ENCODE peak calls at places on chromosome X, in seven cellular contexts. One of them, this sample, is unnamed.
A peak's percentile ranks its signal among the peaks of the same experiment; 100 is the strongest.

GRCh38 chrX:19593684-19594083 is 78.4 kb upstream of the MAP3K15 start:
- DNase-seq in lung: no peak
- DNase-seq in H9: no peak
- DNase-seq in uterus: no peak
- DNase-seq in tibial artery: no peak
- DNase-seq in colonic mucosa: no peak
- DNase-seq in cardiac muscle cell: peak; percentile 69
- DNase-seq in this sample: peak; percentile 44

GRCh38 chrX:85506871-85507270 is 127.4 kb upstream of the POF1B start:
- DNase-seq in uterus: no peak
- DNase-seq in tibial artery: no peak
- DNase-seq in colonic mucosa: no peak
- DNase-seq in lung: no peak
- DNase-seq in cardiac muscle cell: no peak
- DNase-seq in H9: no peak
- DNase-seq in this sample: no peak

GRCh38 chrX:132776486-132777210 is 181.8 kb downstream of the HS6ST2 start:
- DNase-seq in colonic mucosa: no peak
- DNase-seq in H9: no peak
- DNase-seq in tibial artery: no peak
- DNase-seq in cardiac muscle cell: no peak
- DNase-seq in uterus: no peak
- DNase-seq in lung: no peak
- DNase-seq in this sample: no peak

GRCh38 chrX:29257516-29257915 is 670.3 kb downstream of the IL1RAPL1 start:
- DNase-seq in lung: no peak
- DNase-seq in H9: no peak
- DNase-seq in tibial artery: no peak
- DNase-seq in uterus: no peak
- DNase-seq in colonic mucosa: no peak
- DNase-seq in cardiac muscle cell: peak; percentile 70
- DNase-seq in this sample: no peak

GRCh38 chrX:46326161-46326560 is 219.1 kb downstream of the ZNF674 start:
- DNase-seq in tibial artery: no peak
- DNase-seq in lung: no peak
- DNase-seq in cardiac muscle cell: peak; percentile 27
- DNase-seq in H9: no peak
- DNase-seq in colonic mucosa: no peak
- DNase-seq in uterus: no peak
- DNase-seq in this sample: no peak

GRCh38 chrX:17859609-17860178 is 1.4 kb downstream of the RAI2 start:
- DNase-seq in cardiac muscle cell: no peak
- DNase-seq in lung: no peak
- DNase-seq in H9: no peak
- DNase-seq in uterus: no peak
- DNase-seq in tibial artery: no peak
- DNase-seq in colonic mucosa: no peak
- DNase-seq in this sample: peak; percentile 46

GRCh38 chrX:8364369-8365141 is 100.1 kb upstream of the VCX3B start:
- DNase-seq in cardiac muscle cell: peak; percentile 35
- DNase-seq in tibial artery: no peak
- DNase-seq in H9: peak; percentile 60
- DNase-seq in colonic mucosa: no peak
- DNase-seq in uterus: no peak
- DNase-seq in lung: no peak
- DNase-seq in this sample: no peak

GRCh38 chrX:19515615-19516105 is 352 bp upstream of the MAP3K15 start:
- DNase-seq in tibial artery: no peak
- DNase-seq in cardiac muscle cell: no peak
- DNase-seq in lung: no peak
- DNase-seq in H9: no peak
- DNase-seq in uterus: no peak
- DNase-seq in colonic mucosa: no peak
- DNase-seq in this sample: no peak

GRCh38 chrX:73400136-73400748 is 46.6 kb upstream of the CDX4 start:
- DNase-seq in cardiac muscle cell: no peak
- DNase-seq in lung: no peak
- DNase-seq in colonic mucosa: no peak
- DNase-seq in tibial artery: no peak
- DNase-seq in uterus: no peak
- DNase-seq in H9: no peak
- DNase-seq in this sample: no peak

GRCh38 chrX:42755820-42756219 is 22.1 kb downstream of the PPP1R2C start:
- DNase-seq in colonic mucosa: no peak
- DNase-seq in H9: no peak
- DNase-seq in uterus: peak; percentile 13
- DNase-seq in tibial artery: peak; percentile 56
- DNase-seq in lung: peak; percentile 34
- DNase-seq in cardiac muscle cell: peak; percentile 70
- DNase-seq in this sample: no peak

GRCh38 chrX:17697191-17697590 is 40.1 kb upstream of the SCML1 start:
- DNase-seq in tibial artery: no peak
- DNase-seq in colonic mucosa: no peak
- DNase-seq in cardiac muscle cell: peak; percentile 51
- DNase-seq in H9: no peak
- DNase-seq in uterus: no peak
- DNase-seq in lung: no peak
- DNase-seq in this sample: no peak

GRCh38 chrX:112760697-112761096 is 79.9 kb downstream of the AMOT start:
- DNase-seq in cardiac muscle cell: peak; percentile 0
- DNase-seq in lung: no peak
- DNase-seq in colonic mucosa: no peak
- DNase-seq in tibial artery: no peak
- DNase-seq in uterus: no peak
- DNase-seq in H9: no peak
- DNase-seq in this sample: no peak

GRCh38 chrX:153967536-153968214 is 3.9 kb downstream of the HCFC1 start:
- DNase-seq in cardiac muscle cell: no peak
- DNase-seq in colonic mucosa: no peak
- DNase-seq in H9: no peak
- DNase-seq in uterus: no peak
- DNase-seq in lung: no peak
- DNase-seq in tibial artery: no peak
- DNase-seq in this sample: no peak

GRCh38 chrX:15989716-15990115 is 133.6 kb upstream of the GRPR start:
- DNase-seq in H9: no peak
- DNase-seq in colonic mucosa: no peak
- DNase-seq in lung: no peak
- DNase-seq in uterus: no peak
- DNase-seq in tibial artery: no peak
- DNase-seq in cardiac muscle cell: no peak
- DNase-seq in this sample: no peak

GRCh38 chrX:45801554-45801953 is 600.9 kb upstream of the DIPK2B start:
- DNase-seq in cardiac muscle cell: peak; percentile 55
- DNase-seq in uterus: no peak
- DNase-seq in lung: no peak
- DNase-seq in tibial artery: no peak
- DNase-seq in H9: no peak
- DNase-seq in colonic mucosa: no peak
- DNase-seq in this sample: no peak

DNA sequence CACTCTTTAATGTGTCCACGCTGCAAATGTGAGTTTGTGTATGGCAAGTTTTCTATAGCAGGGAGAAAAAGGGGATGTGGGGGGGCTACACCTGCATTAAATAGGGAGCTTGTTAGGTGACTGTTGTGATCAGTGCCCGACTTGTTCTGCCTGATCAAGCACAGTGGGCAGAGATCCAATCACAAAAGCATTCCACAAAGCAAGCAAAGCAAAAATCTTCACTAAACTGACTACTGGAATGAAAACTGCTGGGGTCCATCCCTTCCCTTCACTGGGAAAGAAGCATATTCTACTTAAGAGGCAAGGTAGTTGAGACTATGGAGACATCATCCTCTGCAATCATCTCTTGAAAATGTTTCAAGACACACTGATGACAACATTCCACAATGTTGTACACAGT is 5.2 kb downstream of the IRS4 start:
- DNase-seq in lung: no peak
- DNase-seq in uterus: no peak
- DNase-seq in H9: no peak
- DNase-seq in tibial artery: no peak
- DNase-seq in cardiac muscle cell: no peak
- DNase-seq in colonic mucosa: no peak
- DNase-seq in this sample: no peak
- H3K4me1 ChIP-seq in lung: peaks cover 7% of the 10 kb centered on the region
- H3K4me1 ChIP-seq in uterus: no peaks in the 10 kb centered on the region
- H3K4me1 ChIP-seq in H9: peaks cover 11% of the 10 kb centered on the region
- H3K4me1 ChIP-seq in tibial artery: peaks cover 7% of the 10 kb centered on the region
- H3K4me1 ChIP-seq in cardiac muscle cell: no peaks in the 10 kb centered on the region
- H3K4me1 ChIP-seq in colonic mucosa: no peaks in the 10 kb centered on the region
- H3K4me1 ChIP-seq in this sample: peaks cover 2% of the 10 kb centered on the region

DNA sequence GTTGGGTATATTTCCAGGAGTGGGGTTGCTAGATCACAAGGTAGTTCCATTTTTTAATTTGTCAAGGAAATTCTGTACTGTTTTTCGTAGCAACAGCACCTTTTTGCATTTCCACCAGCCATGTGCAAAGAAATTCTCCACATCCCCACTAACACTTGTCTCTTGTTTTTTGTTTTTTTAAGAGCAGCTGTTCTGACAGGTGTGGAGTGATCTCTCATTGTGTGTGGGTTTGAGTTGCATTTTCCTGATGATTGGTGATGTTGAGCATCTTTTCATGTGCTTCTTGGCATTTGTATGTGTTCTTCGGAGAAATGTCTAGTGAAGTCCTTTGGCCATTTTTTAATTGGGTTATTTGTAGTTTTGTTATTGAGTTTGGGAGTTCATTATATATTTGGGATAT is 80.3 kb upstream of the PUDP start:
- DNase-seq in cardiac muscle cell: no peak
- DNase-seq in uterus: no peak
- DNase-seq in H9: no peak
- DNase-seq in tibial artery: no peak
- DNase-seq in lung: no peak
- DNase-seq in colonic mucosa: no peak
- DNase-seq in this sample: no peak
- H3K4me1 ChIP-seq in cardiac muscle cell: peaks cover 3% of the 10 kb centered on the region
- H3K4me1 ChIP-seq in uterus: no peaks in the 10 kb centered on the region
- H3K4me1 ChIP-seq in H9: no peaks in the 10 kb centered on the region
- H3K4me1 ChIP-seq in tibial artery: no peaks in the 10 kb centered on the region
- H3K4me1 ChIP-seq in lung: no peaks in the 10 kb centered on the region
- H3K4me1 ChIP-seq in colonic mucosa: no peaks in the 10 kb centered on the region
- H3K4me1 ChIP-seq in this sample: no peaks in the 10 kb centered on the region

GRCh38 chrX:100976211-100976610 is 6.7 kb downstream of the ARL13A start:
- DNase-seq in cardiac muscle cell: no peak
- DNase-seq in tibial artery: no peak
- DNase-seq in colonic mucosa: no peak
- DNase-seq in H9: no peak
- DNase-seq in lung: no peak
- DNase-seq in uterus: no peak
- DNase-seq in this sample: no peak
- H3K4me1 ChIP-seq in cardiac muscle cell: no peaks in the 10 kb centered on the region
- H3K4me1 ChIP-seq in tibial artery: no peaks in the 10 kb centered on the region
- H3K4me1 ChIP-seq in colonic mucosa: no peaks in the 10 kb centered on the region
- H3K4me1 ChIP-seq in H9: no peaks in the 10 kb centered on the region
- H3K4me1 ChIP-seq in lung: no peaks in the 10 kb centered on the region
- H3K4me1 ChIP-seq in uterus: no peaks in the 10 kb centered on the region
- H3K4me1 ChIP-seq in this sample: no peaks in the 10 kb centered on the region

GRCh38 chrX:139831689-139832456 is 101.0 kb downstream of the ATP11C start:
- DNase-seq in colonic mucosa: peak; percentile 38
- DNase-seq in uterus: no peak
- DNase-seq in lung: no peak
- DNase-seq in H9: no peak
- DNase-seq in tibial artery: peak; percentile 18
- DNase-seq in cardiac muscle cell: peak; percentile 86
- DNase-seq in this sample: peak; percentile 39

GRCh38 chrX:139834879-139835278 is 98.0 kb downstream of the ATP11C start:
- DNase-seq in H9: no peak
- DNase-seq in cardiac muscle cell: peak; percentile 25
- DNase-seq in lung: no peak
- DNase-seq in colonic mucosa: no peak
- DNase-seq in uterus: no peak
- DNase-seq in tibial artery: no peak
- DNase-seq in this sample: no peak

GRCh38 chrX:139831017-139831416 is 101.8 kb downstream of the ATP11C start:
- DNase-seq in colonic mucosa: no peak
- DNase-seq in H9: no peak
- DNase-seq in tibial artery: no peak
- DNase-seq in uterus: no peak
- DNase-seq in cardiac muscle cell: peak; percentile 9
- DNase-seq in lung: no peak
- DNase-seq in this sample: no peak

GRCh38 chrX:139828830-139829229 is 104.0 kb downstream of the ATP11C start:
- DNase-seq in H9: no peak
- DNase-seq in colonic mucosa: no peak
- DNase-seq in lung: no peak
- DNase-seq in uterus: no peak
- DNase-seq in tibial artery: no peak
- DNase-seq in cardiac muscle cell: no peak
- DNase-seq in this sample: no peak

DNA sequence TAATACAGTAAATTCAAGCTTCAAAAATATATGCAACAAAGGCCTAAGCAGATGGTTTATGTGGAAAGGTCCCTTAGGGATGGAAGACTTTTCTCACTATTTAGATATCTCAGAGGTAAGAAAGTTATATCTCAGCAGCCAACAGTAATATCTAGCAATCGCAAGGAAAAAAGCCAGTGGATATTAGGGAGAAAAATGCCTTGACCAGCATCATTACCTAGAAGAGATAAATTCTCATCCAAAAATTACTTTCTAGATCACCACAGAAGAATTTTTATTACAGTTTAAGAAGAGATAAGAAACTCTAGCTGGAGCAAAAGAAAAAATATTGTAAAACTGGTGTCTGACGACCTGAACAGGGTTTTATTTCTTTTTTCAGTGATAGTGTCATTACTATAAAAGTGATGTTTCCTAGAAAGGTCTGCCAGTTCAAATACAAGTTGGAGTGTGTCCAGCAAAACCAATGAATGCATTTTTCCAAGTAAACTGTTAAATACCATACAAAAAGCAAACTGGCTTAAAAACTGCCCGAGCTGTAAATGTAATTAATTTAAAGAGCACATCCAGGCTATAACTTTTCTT is 100.0 kb downstream of the ATP11C start:
- DNase-seq in uterus: no peak
- DNase-seq in lung: no peak
- DNase-seq in colonic mucosa: no peak
- DNase-seq in tibial artery: no peak
- DNase-seq in cardiac muscle cell: no peak
- DNase-seq in H9: no peak
- DNase-seq in this sample: no peak
- H3K4me1 ChIP-seq in uterus: no peaks in the 10 kb centered on the region
- H3K4me1 ChIP-seq in lung: no peaks in the 10 kb centered on the region
- H3K4me1 ChIP-seq in colonic mucosa: no peaks in the 10 kb centered on the region
- H3K4me1 ChIP-seq in tibial artery: peaks cover 12% of the 10 kb centered on the region
- H3K4me1 ChIP-seq in cardiac muscle cell: peaks cover 19% of the 10 kb centered on the region
- H3K4me1 ChIP-seq in H9: peaks cover 2% of the 10 kb centered on the region
- H3K4me1 ChIP-seq in this sample: peaks cover 6% of the 10 kb centered on the region

DNA sequence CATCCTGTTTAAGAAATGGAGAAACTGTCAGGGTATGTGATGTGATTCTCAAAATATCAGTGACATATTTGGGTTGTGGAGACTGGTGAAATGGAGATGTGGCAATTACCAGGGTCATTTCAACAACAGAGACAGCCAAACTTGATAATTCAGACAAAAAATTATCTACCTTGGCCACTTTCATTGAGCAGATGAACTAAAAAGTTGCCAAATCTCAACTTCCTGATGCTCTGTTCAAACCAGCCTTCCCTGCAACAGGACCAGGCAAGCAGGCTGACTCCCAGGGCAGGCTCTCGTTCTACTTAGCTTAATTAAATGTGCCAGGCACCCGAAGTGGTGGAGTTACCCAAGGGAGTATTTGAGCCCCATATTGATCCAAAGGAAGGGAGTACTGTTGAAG is 199.6 kb downstream of the AFF2 start:
- DNase-seq in uterus: no peak
- DNase-seq in cardiac muscle cell: no peak
- DNase-seq in colonic mucosa: no peak
- DNase-seq in tibial artery: no peak
- DNase-seq in H9: no peak
- DNase-seq in lung: no peak
- DNase-seq in this sample: no peak
- H3K4me1 ChIP-seq in uterus: no peaks in the 10 kb centered on the region
- H3K4me1 ChIP-seq in cardiac muscle cell: no peaks in the 10 kb centered on the region
- H3K4me1 ChIP-seq in colonic mucosa: no peaks in the 10 kb centered on the region
- H3K4me1 ChIP-seq in tibial artery: no peaks in the 10 kb centered on the region
- H3K4me1 ChIP-seq in H9: no peaks in the 10 kb centered on the region
- H3K4me1 ChIP-seq in lung: no peaks in the 10 kb centered on the region
- H3K4me1 ChIP-seq in this sample: no peaks in the 10 kb centered on the region

This sample was measured in mucosa of descending colon.